ENCODE peak calls at places on chromosomes 1 and 21, in four cellular contexts. E, I, Q and Y are unnamed samples.

GRCh38 chr1:158286966-158287365 is 2.8 kb upstream of the CD1C start:
- DNase-seq in Q (no peak), E (peak), I (no peak), Y (no peak)

GRCh38 chr1:185733818-185734709 is at the start of gene HMCN1:
- DNase-seq in Q (no peak), I (peak), E (peak), Y (peak)

GRCh38 chr1:54569339-54569738 is 21.3 kb downstream of the ACOT11 start:
- DNase-seq in E (peak), I (peak), Q (no peak), Y (no peak)

GRCh38 chr1:206464456-206464964 is 5.8 kb upstream of the IKBKE start:
- DNase-seq in Q (no peak), I (no peak), E (no peak), Y (peak)

GRCh38 chr1:216621536-216621935 is 101.7 kb downstream of the ESRRG start:
- DNase-seq in Q (no peak), E (no peak), I (no peak), Y (peak)

GRCh38 chr1:202639500-202639899 is 70.8 kb downstream of the SYT2 start:
- DNase-seq in Q (no peak), I (no peak), E (no peak), Y (no peak)

GRCh38 chr21:24428539-24429186 is 1178.6 kb downstream of the MRPL39 start:
- DNase-seq in Q (no peak), E (no peak), I (no peak), Y (no peak)

GRCh38 chr1:231719485-231720183 is 93.0 kb downstream of the DISC1 start:
- DNase-seq in I (no peak), E (no peak), Q (peak), Y (no peak)

GRCh38 chr1:87330201-87330953 is 1.7 kb downstream of the LMO4 start:
- DNase-seq in I (peak), E (peak), Q (no peak), Y (peak)

GRCh38 chr1:10059329-10059691 is 26.6 kb downstream of the UBE4B start:
- DNase-seq in I (no peak), E (no peak), Q (no peak), Y (no peak)

GRCh38 chr1:2297246-2298011 is 69.3 kb downstream of the SKI start:
- DNase-seq in Q (no peak), I (no peak), E (no peak), Y (no peak)

GRCh38 chr1:116853680-116854191 is 56.0 kb upstream of the PTGFRN start:
- DNase-seq in E (peak), Q (no peak), I (no peak), Y (no peak)

GRCh38 chr1:93735722-93736121 is 54.1 kb upstream of the BCAR3 start:
- DNase-seq in E (no peak), Q (no peak), I (no peak), Y (no peak)

DNA sequence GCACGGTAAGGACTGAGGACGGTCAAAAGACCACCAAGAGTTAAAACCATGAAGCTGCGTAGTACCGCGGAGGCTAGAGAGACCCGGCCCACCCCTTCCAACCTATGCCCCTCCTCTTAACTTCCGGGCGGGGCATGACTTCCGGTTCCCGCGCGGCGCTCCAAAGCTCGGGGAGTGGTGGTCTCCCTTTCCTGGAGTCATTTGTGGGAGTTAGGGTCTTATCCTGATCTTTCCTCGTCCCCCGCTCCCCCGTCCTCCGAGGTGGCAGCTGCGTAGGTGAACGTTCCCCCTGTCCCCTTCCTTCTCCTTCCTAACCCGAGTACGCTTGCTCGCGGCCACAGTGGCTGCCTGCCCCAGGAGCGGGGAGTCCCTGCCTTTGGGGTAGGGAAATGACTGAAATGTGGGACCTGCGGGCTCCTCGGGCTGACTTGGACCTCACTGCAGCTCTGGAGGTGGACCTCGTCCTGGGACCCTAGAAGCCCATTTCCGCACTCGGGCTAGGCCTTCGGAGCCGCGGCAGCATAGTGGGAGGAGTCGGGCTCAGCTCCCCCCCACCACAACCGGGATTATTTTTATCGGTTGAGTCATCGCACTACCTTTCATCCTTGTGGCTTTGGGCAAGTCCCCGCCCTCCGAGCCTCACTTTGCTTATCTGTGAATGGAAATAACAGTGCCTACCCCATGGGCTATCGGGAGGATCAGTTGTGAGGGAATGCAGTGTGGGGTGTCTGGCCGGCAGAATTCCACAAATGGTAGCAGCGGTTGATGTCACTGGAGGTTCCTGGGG is 24.1 kb downstream of the CELA3A start:
- DNase-seq in E (peak), Q (peak), I (peak), Y (peak)
- TF ChIP-seq POLR2A in E (peak), Q (peak), I (peak), Y (peak)

GRCh38 chr1:26959722-26960624 is at the start of gene KDF1:
- DNase-seq in I (peak), Q (no peak), E (no peak), Y (no peak)
- TF ChIP-seq POLR2A in I (no peak), Q (no peak), E (no peak), Y (no peak)

GRCh38 chr21:22795091-22795490 is 1796.9 kb downstream of the NCAM2 start:
- DNase-seq in E (no peak), Q (no peak), I (no peak), Y (no peak)

GRCh38 chr21:22791986-22792560 is 1793.9 kb downstream of the NCAM2 start:
- DNase-seq in E (peak), Q (no peak), I (no peak), Y (peak)

GRCh38 chr21:22791376-22791775 is 1793.2 kb downstream of the NCAM2 start:
- DNase-seq in E (no peak), Q (no peak), I (no peak), Y (no peak)

GRCh38 chr21:22795644-22796043 is 1797.4 kb downstream of the NCAM2 start:
- DNase-seq in I (no peak), Q (no peak), E (no peak), Y (no peak)

GRCh38 chr21:22796147-22796546 is 1797.9 kb downstream of the NCAM2 start:
- DNase-seq in I (no peak), Q (no peak), E (no peak), Y (no peak)
- TF ChIP-seq POLR2A in I (no peak), Q (no peak), E (no peak), Y (no peak)

DNA sequence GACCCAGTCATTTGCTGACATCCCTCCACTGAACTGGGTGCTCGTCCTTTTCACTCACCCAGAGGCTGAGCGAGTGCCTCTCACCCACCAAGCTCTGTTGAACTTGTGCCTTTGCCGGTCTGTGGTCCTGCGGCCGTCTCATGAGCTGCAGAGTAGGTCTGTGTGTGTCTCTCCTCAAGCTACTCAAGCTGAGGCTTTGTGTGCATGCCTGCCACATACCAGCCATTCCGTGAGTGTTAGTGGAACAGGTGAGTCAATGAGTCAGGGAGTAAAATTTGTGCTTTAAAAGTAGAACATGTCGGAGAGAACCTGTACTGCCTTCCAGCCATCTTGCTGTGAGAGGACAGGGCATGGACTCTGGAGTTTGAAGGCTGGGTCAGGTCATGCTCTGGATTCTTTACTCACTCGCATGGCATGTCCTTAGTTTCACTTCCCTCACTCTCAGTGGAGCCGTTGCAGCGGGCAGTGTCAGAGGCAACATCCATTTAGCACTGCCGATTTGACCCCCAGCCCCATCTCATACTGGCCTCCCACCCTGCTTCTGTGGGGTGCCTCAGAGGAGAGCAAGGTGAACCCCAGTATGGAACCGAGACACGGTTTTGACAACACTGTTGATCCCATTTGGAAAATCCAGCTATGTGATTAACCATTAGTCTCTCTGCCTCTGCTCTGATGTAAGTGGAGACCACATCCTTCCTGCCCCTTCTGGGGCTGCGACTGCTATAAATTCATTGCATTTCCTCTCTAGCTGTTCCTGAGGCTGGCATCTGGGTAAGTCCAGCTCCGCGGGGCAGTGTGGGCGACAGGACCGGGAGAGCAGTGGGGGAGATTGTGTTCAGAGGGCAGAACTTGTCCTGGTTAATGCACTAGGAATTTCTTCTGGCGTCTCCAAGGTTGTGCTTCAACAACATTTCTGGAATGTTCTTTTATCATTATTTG is at the start of gene NLRP3:
- DNase-seq in Q (no peak), E (peak), I (peak), Y (no peak)
- TF ChIP-seq POLR2A in Q (peak), E (peak), I (peak), Y (no peak)

GRCh38 chr1:1274931-1275431 is 1.3 kb upstream of the UBE2J2 start:
- DNase-seq in Q (no peak), I (no peak), E (no peak), Y (no peak)

GRCh38 chr1:1273152-1273534 is 511 bp downstream of the UBE2J2 start:
- DNase-seq in Q (no peak), E (no peak), I (no peak), Y (peak)

GRCh38 chr1:1272341-1273151 is 1.1 kb downstream of the UBE2J2 start:
- DNase-seq in E (no peak), Q (no peak), I (no peak), Y (no peak)

GRCh38 chr1:1274299-1274930 is 761 bp upstream of the UBE2J2 start:
- DNase-seq in Q (no peak), I (no peak), E (no peak), Y (no peak)

DNA sequence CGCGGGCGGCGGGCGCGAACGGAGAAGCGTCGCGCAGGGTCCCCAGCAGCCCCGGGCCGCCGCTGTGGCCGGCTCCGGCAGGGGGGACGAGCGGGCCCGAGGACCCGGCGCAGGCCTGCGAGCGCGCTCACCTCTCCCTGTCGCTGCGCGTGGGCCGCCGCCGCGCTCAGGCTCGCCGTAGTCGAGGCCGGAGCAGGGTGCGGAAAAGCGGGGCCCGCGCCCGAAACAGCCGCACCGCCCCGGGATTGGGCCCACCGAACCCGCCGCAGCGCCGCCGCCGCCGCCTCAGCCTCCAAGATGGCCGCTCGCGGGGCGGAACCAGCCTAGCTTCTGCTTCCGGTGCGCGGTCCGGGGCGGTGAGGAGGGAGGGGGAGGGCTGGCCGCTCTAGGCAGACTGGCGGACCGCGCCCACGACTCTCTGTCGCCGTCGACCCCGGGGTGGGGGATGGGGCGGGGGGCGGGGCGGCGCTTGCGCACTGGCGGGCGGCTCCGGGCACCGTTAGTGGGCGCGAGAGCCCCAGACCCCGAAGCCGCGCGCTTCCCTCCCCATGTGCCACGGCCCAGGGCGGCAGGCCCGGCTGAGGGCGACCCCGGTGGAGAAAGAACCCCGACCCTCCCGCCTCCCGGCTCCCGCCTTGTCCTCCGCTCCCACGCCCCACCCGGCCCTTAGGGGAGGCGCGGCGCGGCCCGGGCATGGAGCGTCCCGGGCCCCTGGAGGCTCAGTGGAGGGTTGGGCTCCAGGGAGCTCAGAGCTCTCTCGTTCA is at the start of gene UBE2J2:
- DNase-seq in I (peak), E (peak), Q (peak), Y (peak)
- TF ChIP-seq POLR2A in I (peak), E (peak), Q (peak), Y (peak)

DNA sequence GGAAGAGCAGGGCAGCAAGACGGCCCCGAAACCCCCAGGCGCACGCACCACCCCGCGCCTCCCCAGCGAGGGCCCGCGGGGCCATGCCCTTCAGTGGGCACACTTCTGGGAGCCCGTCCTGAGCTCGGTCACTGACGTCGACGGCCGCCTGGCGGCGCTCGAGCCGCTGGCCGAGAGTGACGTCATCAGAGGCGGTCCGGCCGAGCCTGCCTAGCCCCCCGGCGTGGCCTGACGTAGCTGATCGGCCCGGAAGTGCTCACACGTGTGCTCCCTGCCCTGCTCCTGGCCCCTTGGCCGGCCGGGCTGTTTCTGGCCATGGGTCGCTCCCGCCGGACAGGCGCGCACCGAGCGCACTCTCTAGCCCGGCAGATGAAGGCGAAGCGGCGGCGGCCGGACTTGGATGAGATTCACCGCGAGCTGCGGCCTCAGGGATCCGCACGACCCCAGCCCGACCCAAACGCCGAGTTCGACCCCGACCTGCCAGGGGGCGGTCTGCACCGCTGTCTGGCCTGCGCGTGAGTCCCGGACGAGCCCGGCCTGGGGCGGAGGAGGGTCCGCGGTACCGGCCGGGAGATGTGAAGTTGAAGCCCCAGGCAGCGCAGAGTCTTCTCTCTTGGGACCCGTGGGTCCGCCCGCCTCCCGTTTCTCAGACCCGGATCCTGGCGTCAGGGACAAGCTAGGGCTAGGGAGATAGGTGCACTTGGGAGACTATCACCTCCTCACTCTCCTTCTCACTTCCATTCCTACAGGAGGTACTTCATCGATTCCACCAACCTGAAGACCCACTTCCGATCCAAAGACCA is at the start of gene ZNF593:
- DNase-seq in E (peak), Q (peak), I (peak), Y (peak)
- TF ChIP-seq POLR2A in E (peak), Q (peak), I (peak), Y (peak)

GRCh38 chr21:41580758-41581554 is 73.0 kb upstream of the TMPRSS2 start:
- DNase-seq in E (no peak), Q (no peak), I (no peak), Y (no peak)
- TF ChIP-seq POLR2A in E (no peak), Q (no peak), I (no peak), Y (no peak)

GRCh38 chr1:58123051-58123450 is 423.5 kb downstream of the OMA1 start:
- DNase-seq in Q (no peak), E (no peak), I (no peak), Y (no peak)
- TF ChIP-seq POLR2A in Q (no peak), E (no peak), I (no peak), Y (no peak)